ENCODE peak calls at places on chromosomes 11 and 22, in six cellular contexts. One of them, this sample, is unnamed.

GRCh38 chr11:30585067-30585891 is 874 bp downstream of the MPPED2 start:
- DNase-seq in heart left ventricle: peak
- DNase-seq in cerebellum: peak
- DNase-seq in T47D: peak
- DNase-seq in H7: peak
- DNase-seq in coronary artery: no peak
- DNase-seq in this sample: no peak

GRCh38 chr22:36977401-36977861 is 41.8 kb downstream of the TST start:
- DNase-seq in heart left ventricle: peak
- DNase-seq in cerebellum: no peak
- DNase-seq in T47D: no peak
- DNase-seq in H7: peak
- DNase-seq in coronary artery: no peak
- DNase-seq in this sample: no peak

GRCh38 chr11:65316979-65317786 is 2.5 kb downstream of the CDC42EP2 start:
- DNase-seq in heart left ventricle: peak
- DNase-seq in cerebellum: no peak
- DNase-seq in T47D: no peak
- DNase-seq in H7: peak
- DNase-seq in coronary artery: no peak
- DNase-seq in this sample: peak

GRCh38 chr22:42026705-42027104 is 28.1 kb downstream of the WBP2NL start:
- DNase-seq in heart left ventricle: no peak
- DNase-seq in cerebellum: no peak
- DNase-seq in T47D: no peak
- DNase-seq in H7: peak
- DNase-seq in coronary artery: no peak
- DNase-seq in this sample: no peak

GRCh38 chr11:65478411-65479183 is 20.2 kb upstream of the MALAT1 start:
- DNase-seq in heart left ventricle: peak
- DNase-seq in cerebellum: no peak
- DNase-seq in T47D: no peak
- DNase-seq in H7: no peak
- DNase-seq in coronary artery: peak
- DNase-seq in this sample: no peak

GRCh38 chr22:30566125-30566524 is 8.3 kb downstream of the GAL3ST1 start:
- DNase-seq in heart left ventricle: no peak
- DNase-seq in cerebellum: no peak
- DNase-seq in T47D: no peak
- DNase-seq in H7: no peak
- DNase-seq in coronary artery: no peak
- DNase-seq in this sample: no peak

GRCh38 chr11:123194308-123195181 is 503 bp downstream of the CLMP start:
- DNase-seq in heart left ventricle: no peak
- DNase-seq in cerebellum: no peak
- DNase-seq in T47D: peak
- DNase-seq in H7: peak
- DNase-seq in coronary artery: peak
- DNase-seq in this sample: no peak

GRCh38 chr11:94473177-94473799 is 20.4 kb downstream of the MRE11 start:
- DNase-seq in heart left ventricle: no peak
- DNase-seq in cerebellum: no peak
- DNase-seq in T47D: no peak
- DNase-seq in H7: no peak
- DNase-seq in coronary artery: no peak
- DNase-seq in this sample: no peak

GRCh38 chr11:6571434-6572008 is 31.9 kb downstream of the RRP8 start:
- DNase-seq in heart left ventricle: no peak
- DNase-seq in cerebellum: no peak
- DNase-seq in T47D: no peak
- DNase-seq in H7: peak
- DNase-seq in coronary artery: no peak
- DNase-seq in this sample: no peak

GRCh38 chr11:108635106-108635505 is 29.8 kb upstream of the DDX10 start:
- DNase-seq in heart left ventricle: no peak
- DNase-seq in cerebellum: no peak
- DNase-seq in T47D: peak
- DNase-seq in H7: no peak
- DNase-seq in coronary artery: no peak
- DNase-seq in this sample: no peak

GRCh38 chr11:67288198-67288451 is 978 bp upstream of the ANKRD13D start:
- DNase-seq in heart left ventricle: no peak
- DNase-seq in cerebellum: no peak
- DNase-seq in T47D: no peak
- DNase-seq in H7: no peak
- DNase-seq in coronary artery: no peak
- DNase-seq in this sample: no peak

GRCh38 chr11:1936781-1937615 is 10.1 kb upstream of the MRPL23 start:
- DNase-seq in heart left ventricle: peak
- DNase-seq in cerebellum: no peak
- DNase-seq in T47D: no peak
- DNase-seq in H7: peak
- DNase-seq in coronary artery: no peak
- DNase-seq in this sample: no peak

GRCh38 chr11:118522571-118523072 is 4.7 kb upstream of the TTC36 start:
- DNase-seq in heart left ventricle: no peak
- DNase-seq in cerebellum: no peak
- DNase-seq in T47D: no peak
- DNase-seq in H7: peak
- DNase-seq in coronary artery: no peak
- DNase-seq in this sample: no peak